ENCODE peak calls at places on chromosomes 13 and 19, in eight cellular contexts. One of them, this sample, is unnamed.

GRCh38 chr19:1401138-1401888 is at the start of gene GAMT:
- DNase-seq in activated CD4-positive, alpha-beta T cell treated with anti-CD3 and anti-CD28 coated beads, Interleukin-2, amount 50 U/mL, for 48 hours: peak
- DNase-seq in endothelial cell: peak
- DNase-seq in foreskin keratinocyte: no peak
- DNase-seq in activated CD8-positive, alpha-beta memory T cell treated with anti-CD3 and anti-CD28 coated beads, Interleukin-2, amount 50 U/mL, for 4 hours: peak
- DNase-seq in effector CD4-positive, alpha-beta T cell: peak
- DNase-seq in HCEC 1CT: no peak
- DNase-seq in IMR-90: no peak
- DNase-seq in this sample: peak

GRCh38 chr13:72849571-72849970 is 67.6 kb downstream of the PIBF1 start:
- DNase-seq in activated CD4-positive, alpha-beta T cell treated with anti-CD3 and anti-CD28 coated beads, Interleukin-2, amount 50 U/mL, for 48 hours: no peak
- DNase-seq in endothelial cell: no peak
- DNase-seq in foreskin keratinocyte: no peak
- DNase-seq in activated CD8-positive, alpha-beta memory T cell treated with anti-CD3 and anti-CD28 coated beads, Interleukin-2, amount 50 U/mL, for 4 hours: no peak
- DNase-seq in effector CD4-positive, alpha-beta T cell: no peak
- DNase-seq in HCEC 1CT: peak
- DNase-seq in IMR-90: peak
- DNase-seq in this sample: no peak

GRCh38 chr13:74037762-74038161 is 96.4 kb downstream of the KLF12 start:
- DNase-seq in activated CD4-positive, alpha-beta T cell treated with anti-CD3 and anti-CD28 coated beads, Interleukin-2, amount 50 U/mL, for 48 hours: no peak
- DNase-seq in endothelial cell: no peak
- DNase-seq in foreskin keratinocyte: no peak
- DNase-seq in activated CD8-positive, alpha-beta memory T cell treated with anti-CD3 and anti-CD28 coated beads, Interleukin-2, amount 50 U/mL, for 4 hours: no peak
- DNase-seq in effector CD4-positive, alpha-beta T cell: no peak
- DNase-seq in HCEC 1CT: no peak
- DNase-seq in IMR-90: no peak
- DNase-seq in this sample: no peak

GRCh38 chr19:40139533-40140287 is 49.0 kb upstream of the ZNF780A start:
- DNase-seq in activated CD4-positive, alpha-beta T cell treated with anti-CD3 and anti-CD28 coated beads, Interleukin-2, amount 50 U/mL, for 48 hours: no peak
- DNase-seq in endothelial cell: no peak
- DNase-seq in foreskin keratinocyte: no peak
- DNase-seq in activated CD8-positive, alpha-beta memory T cell treated with anti-CD3 and anti-CD28 coated beads, Interleukin-2, amount 50 U/mL, for 4 hours: no peak
- DNase-seq in effector CD4-positive, alpha-beta T cell: no peak
- DNase-seq in HCEC 1CT: peak
- DNase-seq in IMR-90: peak
- DNase-seq in this sample: peak

GRCh38 chr19:3096902-3097326 is 2.8 kb downstream of the GNA11 start:
- DNase-seq in activated CD4-positive, alpha-beta T cell treated with anti-CD3 and anti-CD28 coated beads, Interleukin-2, amount 50 U/mL, for 48 hours: no peak
- DNase-seq in endothelial cell: no peak
- DNase-seq in foreskin keratinocyte: no peak
- DNase-seq in activated CD8-positive, alpha-beta memory T cell treated with anti-CD3 and anti-CD28 coated beads, Interleukin-2, amount 50 U/mL, for 4 hours: no peak
- DNase-seq in effector CD4-positive, alpha-beta T cell: no peak
- DNase-seq in HCEC 1CT: no peak
- DNase-seq in IMR-90: no peak
- DNase-seq in this sample: no peak

GRCh38 chr19:8631425-8631819 is 989 bp downstream of the NFILZ start:
- DNase-seq in activated CD4-positive, alpha-beta T cell treated with anti-CD3 and anti-CD28 coated beads, Interleukin-2, amount 50 U/mL, for 48 hours: no peak
- DNase-seq in endothelial cell: no peak
- DNase-seq in foreskin keratinocyte: no peak
- DNase-seq in activated CD8-positive, alpha-beta memory T cell treated with anti-CD3 and anti-CD28 coated beads, Interleukin-2, amount 50 U/mL, for 4 hours: no peak
- DNase-seq in effector CD4-positive, alpha-beta T cell: no peak
- DNase-seq in HCEC 1CT: no peak
- DNase-seq in IMR-90: peak
- DNase-seq in this sample: no peak

GRCh38 chr19:32380269-32380668 is 25.3 kb upstream of the DPY19L3 start:
- DNase-seq in activated CD4-positive, alpha-beta T cell treated with anti-CD3 and anti-CD28 coated beads, Interleukin-2, amount 50 U/mL, for 48 hours: no peak
- DNase-seq in endothelial cell: no peak
- DNase-seq in foreskin keratinocyte: no peak
- DNase-seq in activated CD8-positive, alpha-beta memory T cell treated with anti-CD3 and anti-CD28 coated beads, Interleukin-2, amount 50 U/mL, for 4 hours: no peak
- DNase-seq in effector CD4-positive, alpha-beta T cell: no peak
- DNase-seq in HCEC 1CT: no peak
- DNase-seq in IMR-90: no peak
- DNase-seq in this sample: no peak

GRCh38 chr19:32339988-32340874 is 5.2 kb upstream of the ZNF507 start:
- DNase-seq in activated CD4-positive, alpha-beta T cell treated with anti-CD3 and anti-CD28 coated beads, Interleukin-2, amount 50 U/mL, for 48 hours: peak
- DNase-seq in endothelial cell: peak
- DNase-seq in foreskin keratinocyte: no peak
- DNase-seq in activated CD8-positive, alpha-beta memory T cell treated with anti-CD3 and anti-CD28 coated beads, Interleukin-2, amount 50 U/mL, for 4 hours: peak
- DNase-seq in effector CD4-positive, alpha-beta T cell: peak
- DNase-seq in HCEC 1CT: peak
- DNase-seq in IMR-90: peak
- DNase-seq in this sample: peak

GRCh38 chr13:95228130-95228529 is 73.1 kb downstream of the ABCC4 start:
- DNase-seq in activated CD4-positive, alpha-beta T cell treated with anti-CD3 and anti-CD28 coated beads, Interleukin-2, amount 50 U/mL, for 48 hours: no peak
- DNase-seq in endothelial cell: no peak
- DNase-seq in foreskin keratinocyte: no peak
- DNase-seq in activated CD8-positive, alpha-beta memory T cell treated with anti-CD3 and anti-CD28 coated beads, Interleukin-2, amount 50 U/mL, for 4 hours: no peak
- DNase-seq in effector CD4-positive, alpha-beta T cell: no peak
- DNase-seq in HCEC 1CT: no peak
- DNase-seq in IMR-90: no peak
- DNase-seq in this sample: peak

GRCh38 chr13:59982631-59983382 is 180.9 kb downstream of the DIAPH3 start:
- DNase-seq in activated CD4-positive, alpha-beta T cell treated with anti-CD3 and anti-CD28 coated beads, Interleukin-2, amount 50 U/mL, for 48 hours: no peak
- DNase-seq in endothelial cell: no peak
- DNase-seq in foreskin keratinocyte: no peak
- DNase-seq in activated CD8-positive, alpha-beta memory T cell treated with anti-CD3 and anti-CD28 coated beads, Interleukin-2, amount 50 U/mL, for 4 hours: no peak
- DNase-seq in effector CD4-positive, alpha-beta T cell: no peak
- DNase-seq in HCEC 1CT: peak
- DNase-seq in IMR-90: peak
- DNase-seq in this sample: peak

GRCh38 chr13:78572459-78572858 is 30.9 kb downstream of the POU4F1 start:
- DNase-seq in activated CD4-positive, alpha-beta T cell treated with anti-CD3 and anti-CD28 coated beads, Interleukin-2, amount 50 U/mL, for 48 hours: no peak
- DNase-seq in endothelial cell: no peak
- DNase-seq in foreskin keratinocyte: no peak
- DNase-seq in activated CD8-positive, alpha-beta memory T cell treated with anti-CD3 and anti-CD28 coated beads, Interleukin-2, amount 50 U/mL, for 4 hours: no peak
- DNase-seq in effector CD4-positive, alpha-beta T cell: no peak
- DNase-seq in HCEC 1CT: no peak
- DNase-seq in IMR-90: no peak
- DNase-seq in this sample: no peak

GRCh38 chr13:20425819-20426219 is 99.8 kb downstream of the CRYL1 start:
- DNase-seq in activated CD4-positive, alpha-beta T cell treated with anti-CD3 and anti-CD28 coated beads, Interleukin-2, amount 50 U/mL, for 48 hours: peak
- DNase-seq in endothelial cell: no peak
- DNase-seq in foreskin keratinocyte: peak
- DNase-seq in activated CD8-positive, alpha-beta memory T cell treated with anti-CD3 and anti-CD28 coated beads, Interleukin-2, amount 50 U/mL, for 4 hours: no peak
- DNase-seq in effector CD4-positive, alpha-beta T cell: no peak
- DNase-seq in HCEC 1CT: no peak
- DNase-seq in IMR-90: no peak
- DNase-seq in this sample: no peak

GRCh38 chr13:112774829-112775565 is 85.2 kb downstream of the ATP11A start:
- DNase-seq in activated CD4-positive, alpha-beta T cell treated with anti-CD3 and anti-CD28 coated beads, Interleukin-2, amount 50 U/mL, for 48 hours: no peak
- DNase-seq in endothelial cell: no peak
- DNase-seq in foreskin keratinocyte: no peak
- DNase-seq in activated CD8-positive, alpha-beta memory T cell treated with anti-CD3 and anti-CD28 coated beads, Interleukin-2, amount 50 U/mL, for 4 hours: no peak
- DNase-seq in effector CD4-positive, alpha-beta T cell: no peak
- DNase-seq in HCEC 1CT: no peak
- DNase-seq in IMR-90: no peak
- DNase-seq in this sample: no peak

GRCh38 chr19:4970558-4971423 is 1.9 kb downstream of the KDM4B start:
- DNase-seq in activated CD4-positive, alpha-beta T cell treated with anti-CD3 and anti-CD28 coated beads, Interleukin-2, amount 50 U/mL, for 48 hours: no peak
- DNase-seq in endothelial cell: no peak
- DNase-seq in foreskin keratinocyte: no peak
- DNase-seq in activated CD8-positive, alpha-beta memory T cell treated with anti-CD3 and anti-CD28 coated beads, Interleukin-2, amount 50 U/mL, for 4 hours: no peak
- DNase-seq in effector CD4-positive, alpha-beta T cell: no peak
- DNase-seq in HCEC 1CT: no peak
- DNase-seq in IMR-90: no peak
- DNase-seq in this sample: no peak

GRCh38 chr13:113964251-113964995 is 9.5 kb downstream of the C13orf46 start:
- DNase-seq in activated CD4-positive, alpha-beta T cell treated with anti-CD3 and anti-CD28 coated beads, Interleukin-2, amount 50 U/mL, for 48 hours: no peak
- DNase-seq in endothelial cell: no peak
- DNase-seq in foreskin keratinocyte: no peak
- DNase-seq in activated CD8-positive, alpha-beta memory T cell treated with anti-CD3 and anti-CD28 coated beads, Interleukin-2, amount 50 U/mL, for 4 hours: no peak
- DNase-seq in effector CD4-positive, alpha-beta T cell: no peak
- DNase-seq in HCEC 1CT: no peak
- DNase-seq in IMR-90: no peak
- DNase-seq in this sample: no peak

GRCh38 chr13:103140001-103140671 is 73.9 kb upstream of the SLC10A2 start:
- DNase-seq in activated CD4-positive, alpha-beta T cell treated with anti-CD3 and anti-CD28 coated beads, Interleukin-2, amount 50 U/mL, for 48 hours: no peak
- DNase-seq in endothelial cell: peak
- DNase-seq in foreskin keratinocyte: no peak
- DNase-seq in activated CD8-positive, alpha-beta memory T cell treated with anti-CD3 and anti-CD28 coated beads, Interleukin-2, amount 50 U/mL, for 4 hours: no peak
- DNase-seq in effector CD4-positive, alpha-beta T cell: no peak
- DNase-seq in HCEC 1CT: no peak
- DNase-seq in IMR-90: no peak
- DNase-seq in this sample: peak

GRCh38 chr13:49082653-49083536 is 107.2 kb downstream of the FNDC3A start:
- DNase-seq in activated CD4-positive, alpha-beta T cell treated with anti-CD3 and anti-CD28 coated beads, Interleukin-2, amount 50 U/mL, for 48 hours: no peak
- DNase-seq in endothelial cell: no peak
- DNase-seq in foreskin keratinocyte: peak
- DNase-seq in activated CD8-positive, alpha-beta memory T cell treated with anti-CD3 and anti-CD28 coated beads, Interleukin-2, amount 50 U/mL, for 4 hours: no peak
- DNase-seq in effector CD4-positive, alpha-beta T cell: no peak
- DNase-seq in HCEC 1CT: peak
- DNase-seq in IMR-90: peak
- DNase-seq in this sample: no peak

GRCh38 chr19:3411636-3412035 is 45.3 kb downstream of the NFIC start:
- DNase-seq in activated CD4-positive, alpha-beta T cell treated with anti-CD3 and anti-CD28 coated beads, Interleukin-2, amount 50 U/mL, for 48 hours: no peak
- DNase-seq in endothelial cell: no peak
- DNase-seq in foreskin keratinocyte: no peak
- DNase-seq in activated CD8-positive, alpha-beta memory T cell treated with anti-CD3 and anti-CD28 coated beads, Interleukin-2, amount 50 U/mL, for 4 hours: no peak
- DNase-seq in effector CD4-positive, alpha-beta T cell: no peak
- DNase-seq in HCEC 1CT: no peak
- DNase-seq in IMR-90: no peak
- DNase-seq in this sample: no peak

GRCh38 chr19:37594982-37595382 is 306 bp downstream of the ZNF540 start:
- DNase-seq in activated CD4-positive, alpha-beta T cell treated with anti-CD3 and anti-CD28 coated beads, Interleukin-2, amount 50 U/mL, for 48 hours: peak
- DNase-seq in endothelial cell: no peak
- DNase-seq in foreskin keratinocyte: no peak
- DNase-seq in activated CD8-positive, alpha-beta memory T cell treated with anti-CD3 and anti-CD28 coated beads, Interleukin-2, amount 50 U/mL, for 4 hours: peak
- DNase-seq in effector CD4-positive, alpha-beta T cell: peak
- DNase-seq in HCEC 1CT: peak
- DNase-seq in IMR-90: peak
- DNase-seq in this sample: peak

GRCh38 chr13:41463823-41464602 is 6.7 kb downstream of the RGCC start:
- DNase-seq in activated CD4-positive, alpha-beta T cell treated with anti-CD3 and anti-CD28 coated beads, Interleukin-2, amount 50 U/mL, for 48 hours: peak
- DNase-seq in endothelial cell: no peak
- DNase-seq in foreskin keratinocyte: no peak
- DNase-seq in activated CD8-positive, alpha-beta memory T cell treated with anti-CD3 and anti-CD28 coated beads, Interleukin-2, amount 50 U/mL, for 4 hours: peak
- DNase-seq in effector CD4-positive, alpha-beta T cell: no peak
- DNase-seq in HCEC 1CT: no peak
- DNase-seq in IMR-90: no peak
- DNase-seq in this sample: peak

GRCh38 chr19:23957660-23958281 is 43.1 kb downstream of the ZNF726 start:
- DNase-seq in activated CD4-positive, alpha-beta T cell treated with anti-CD3 and anti-CD28 coated beads, Interleukin-2, amount 50 U/mL, for 48 hours: no peak
- DNase-seq in endothelial cell: no peak
- DNase-seq in foreskin keratinocyte: peak
- DNase-seq in activated CD8-positive, alpha-beta memory T cell treated with anti-CD3 and anti-CD28 coated beads, Interleukin-2, amount 50 U/mL, for 4 hours: no peak
- DNase-seq in effector CD4-positive, alpha-beta T cell: no peak
- DNase-seq in HCEC 1CT: peak
- DNase-seq in IMR-90: peak
- DNase-seq in this sample: no peak

GRCh38 chr13:95536629-95537241 is 15.8 kb upstream of the CLDN10 start:
- DNase-seq in activated CD4-positive, alpha-beta T cell treated with anti-CD3 and anti-CD28 coated beads, Interleukin-2, amount 50 U/mL, for 48 hours: no peak
- DNase-seq in endothelial cell: no peak
- DNase-seq in foreskin keratinocyte: no peak
- DNase-seq in activated CD8-positive, alpha-beta memory T cell treated with anti-CD3 and anti-CD28 coated beads, Interleukin-2, amount 50 U/mL, for 4 hours: no peak
- DNase-seq in effector CD4-positive, alpha-beta T cell: no peak
- DNase-seq in HCEC 1CT: peak
- DNase-seq in IMR-90: peak
- DNase-seq in this sample: no peak

GRCh38 chr13:113882266-113882627 is 18.4 kb upstream of the GAS6 start:
- DNase-seq in activated CD4-positive, alpha-beta T cell treated with anti-CD3 and anti-CD28 coated beads, Interleukin-2, amount 50 U/mL, for 48 hours: no peak
- DNase-seq in endothelial cell: no peak
- DNase-seq in foreskin keratinocyte: no peak
- DNase-seq in activated CD8-positive, alpha-beta memory T cell treated with anti-CD3 and anti-CD28 coated beads, Interleukin-2, amount 50 U/mL, for 4 hours: no peak
- DNase-seq in effector CD4-positive, alpha-beta T cell: no peak
- DNase-seq in HCEC 1CT: no peak
- DNase-seq in IMR-90: no peak
- DNase-seq in this sample: no peak

GRCh38 chr13:34020388-34020787 is 202.4 kb downstream of the RFC3 start:
- DNase-seq in activated CD4-positive, alpha-beta T cell treated with anti-CD3 and anti-CD28 coated beads, Interleukin-2, amount 50 U/mL, for 48 hours: no peak
- DNase-seq in endothelial cell: no peak
- DNase-seq in foreskin keratinocyte: no peak
- DNase-seq in activated CD8-positive, alpha-beta memory T cell treated with anti-CD3 and anti-CD28 coated beads, Interleukin-2, amount 50 U/mL, for 4 hours: no peak
- DNase-seq in effector CD4-positive, alpha-beta T cell: no peak
- DNase-seq in HCEC 1CT: no peak
- DNase-seq in IMR-90: no peak
- DNase-seq in this sample: no peak